ENCODE peak calls at places on chromosomes 16 and 17, in seven cellular contexts. One of them, this sample, is unnamed.

GRCh38 chr17:46942441-46943217 is 19.7 kb downstream of the GOSR2 start:
- DNase-seq in H1: peak; percentile 91
- DNase-seq in trophoblast cell: peak; percentile 83
- DNase-seq in mesenchymal stem cell: peak; percentile 83
- DNase-seq in H9: peak; percentile 86
- DNase-seq in neuronal stem cell: peak; percentile 63
- DNase-seq in mesendoderm: peak; percentile 81
- DNase-seq in this sample: peak; percentile 75

GRCh38 chr16:56301391-56301850 is 110.1 kb downstream of the GNAO1 start:
- DNase-seq in H1: no peak
- DNase-seq in trophoblast cell: no peak
- DNase-seq in mesenchymal stem cell: peak; percentile 16
- DNase-seq in H9: no peak
- DNase-seq in neuronal stem cell: no peak
- DNase-seq in mesendoderm: no peak
- DNase-seq in this sample: peak; percentile 46

GRCh38 chr17:48074322-48075054 is 26.3 kb downstream of the NFE2L1 start:
- DNase-seq in H1: peak; percentile 83
- DNase-seq in trophoblast cell: peak; percentile 91
- DNase-seq in mesenchymal stem cell: peak; percentile 82
- DNase-seq in H9: peak; percentile 70
- DNase-seq in neuronal stem cell: peak; percentile 61
- DNase-seq in mesendoderm: peak; percentile 75
- DNase-seq in this sample: peak; percentile 82

GRCh38 chr17:48724241-48725004 is 1.4 kb downstream of the PRAC2 start:
- DNase-seq in H1: peak; percentile 88
- DNase-seq in trophoblast cell: peak; percentile 77
- DNase-seq in mesenchymal stem cell: peak; percentile 83
- DNase-seq in H9: peak; percentile 85
- DNase-seq in neuronal stem cell: peak; percentile 79
- DNase-seq in mesendoderm: peak; percentile 75
- DNase-seq in this sample: peak; percentile 67

GRCh38 chr17:55577011-55577586 is 65.8 kb upstream of the SMIM36 start:
- DNase-seq in H1: no peak
- DNase-seq in trophoblast cell: peak; percentile 49
- DNase-seq in mesenchymal stem cell: peak; percentile 53
- DNase-seq in H9: no peak
- DNase-seq in neuronal stem cell: no peak
- DNase-seq in mesendoderm: no peak
- DNase-seq in this sample: peak; percentile 84

GRCh38 chr17:61453563-61453962 is 1.3 kb downstream of the TBX4 start:
- DNase-seq in H1: no peak
- DNase-seq in trophoblast cell: no peak
- DNase-seq in mesenchymal stem cell: peak; percentile 30
- DNase-seq in H9: no peak
- DNase-seq in neuronal stem cell: no peak
- DNase-seq in mesendoderm: no peak
- DNase-seq in this sample: no peak

GRCh38 chr17:76840443-76840767 is 27.8 kb upstream of the MGAT5B start:
- DNase-seq in H1: peak; percentile 59
- DNase-seq in trophoblast cell: no peak
- DNase-seq in mesenchymal stem cell: no peak
- DNase-seq in H9: peak; percentile 57
- DNase-seq in neuronal stem cell: peak; percentile 21
- DNase-seq in mesendoderm: no peak
- DNase-seq in this sample: no peak

GRCh38 chr17:35537569-35538209 is at the start of gene SLFN12L:
- DNase-seq in H1: no peak
- DNase-seq in trophoblast cell: no peak
- DNase-seq in mesenchymal stem cell: peak; percentile 3
- DNase-seq in H9: no peak
- DNase-seq in neuronal stem cell: no peak
- DNase-seq in mesendoderm: no peak
- DNase-seq in this sample: no peak

GRCh38 chr16:68636064-68636551 is 9.0 kb upstream of the CDH3 start:
- DNase-seq in H1: no peak
- DNase-seq in trophoblast cell: no peak
- DNase-seq in mesenchymal stem cell: no peak
- DNase-seq in H9: no peak
- DNase-seq in neuronal stem cell: no peak
- DNase-seq in mesendoderm: peak; percentile 20
- DNase-seq in this sample: no peak

GRCh38 chr17:14427914-14428639 is 127.2 kb downstream of the HS3ST3B1 start:
- DNase-seq in H1: no peak
- DNase-seq in trophoblast cell: no peak
- DNase-seq in mesenchymal stem cell: no peak
- DNase-seq in H9: no peak
- DNase-seq in neuronal stem cell: no peak
- DNase-seq in mesendoderm: no peak
- DNase-seq in this sample: no peak

GRCh38 chr16:79286646-79287423 is 313.7 kb downstream of the MAF start:
- DNase-seq in H1: no peak
- DNase-seq in trophoblast cell: no peak
- DNase-seq in mesenchymal stem cell: no peak
- DNase-seq in H9: peak; percentile 43
- DNase-seq in neuronal stem cell: no peak
- DNase-seq in mesendoderm: no peak
- DNase-seq in this sample: no peak

GRCh38 chr17:57838453-57838852 is 11.4 kb downstream of the MRPS23 start:
- DNase-seq in H1: no peak
- DNase-seq in trophoblast cell: peak; percentile 22
- DNase-seq in mesenchymal stem cell: no peak
- DNase-seq in H9: no peak
- DNase-seq in neuronal stem cell: no peak
- DNase-seq in mesendoderm: no peak
- DNase-seq in this sample: no peak

GRCh38 chr16:1534021-1535020 is 855 bp downstream of the TMEM204 start:
- DNase-seq in H1: no peak
- DNase-seq in trophoblast cell: no peak
- DNase-seq in mesenchymal stem cell: no peak
- DNase-seq in H9: no peak
- DNase-seq in neuronal stem cell: no peak
- DNase-seq in mesendoderm: no peak
- DNase-seq in this sample: peak; percentile 11

GRCh38 chr16:278863-279366 is 1.5 kb upstream of the ARHGDIG start:
- DNase-seq in H1: no peak
- DNase-seq in trophoblast cell: no peak
- DNase-seq in mesenchymal stem cell: peak; percentile 37
- DNase-seq in H9: no peak
- DNase-seq in neuronal stem cell: no peak
- DNase-seq in mesendoderm: peak; percentile 72
- DNase-seq in this sample: peak; percentile 17

GRCh38 chr16:17466876-17467275 is 3.9 kb downstream of the XYLT1 start:
- DNase-seq in H1: no peak
- DNase-seq in trophoblast cell: no peak
- DNase-seq in mesenchymal stem cell: no peak
- DNase-seq in H9: no peak
- DNase-seq in neuronal stem cell: no peak
- DNase-seq in mesendoderm: peak; percentile 57
- DNase-seq in this sample: no peak

GRCh38 chr17:61371606-61372005 is 28.0 kb upstream of the TBX2 start:
- DNase-seq in H1: no peak
- DNase-seq in trophoblast cell: peak; percentile 41
- DNase-seq in mesenchymal stem cell: no peak
- DNase-seq in H9: no peak
- DNase-seq in neuronal stem cell: no peak
- DNase-seq in mesendoderm: no peak
- DNase-seq in this sample: no peak

GRCh38 chr16:264440-264951 is 11.2 kb downstream of the RGS11 start:
- DNase-seq in H1: no peak
- DNase-seq in trophoblast cell: no peak
- DNase-seq in mesenchymal stem cell: no peak
- DNase-seq in H9: no peak
- DNase-seq in neuronal stem cell: no peak
- DNase-seq in mesendoderm: no peak
- DNase-seq in this sample: no peak

GRCh38 chr16:48236286-48236685 is 7.8 kb upstream of the LONP2 start:
- DNase-seq in H1: no peak
- DNase-seq in trophoblast cell: no peak
- DNase-seq in mesenchymal stem cell: no peak
- DNase-seq in H9: no peak
- DNase-seq in neuronal stem cell: no peak
- DNase-seq in mesendoderm: no peak
- DNase-seq in this sample: no peak

GRCh38 chr16:1097800-1098199 is 1.8 kb upstream of the C1QTNF8 start:
- DNase-seq in H1: no peak
- DNase-seq in trophoblast cell: no peak
- DNase-seq in mesenchymal stem cell: no peak
- DNase-seq in H9: no peak
- DNase-seq in neuronal stem cell: no peak
- DNase-seq in mesendoderm: no peak
- DNase-seq in this sample: no peak

GRCh38 chr16:180921-181667 is 835 bp downstream of the HBQ1 start:
- DNase-seq in H1: peak; percentile 99
- DNase-seq in trophoblast cell: peak; percentile 79
- DNase-seq in mesenchymal stem cell: peak; percentile 51
- DNase-seq in H9: peak; percentile 91
- DNase-seq in neuronal stem cell: peak; percentile 80
- DNase-seq in mesendoderm: peak; percentile 89
- DNase-seq in this sample: peak; percentile 58

GRCh38 chr16:55835578-55835977 is 2.7 kb upstream of the CES1 start:
- DNase-seq in H1: no peak
- DNase-seq in trophoblast cell: no peak
- DNase-seq in mesenchymal stem cell: no peak
- DNase-seq in H9: no peak
- DNase-seq in neuronal stem cell: no peak
- DNase-seq in mesendoderm: no peak
- DNase-seq in this sample: no peak

GRCh38 chr17:48463531-48463930 is 33.5 kb upstream of the SKAP1 start:
- DNase-seq in H1: no peak
- DNase-seq in trophoblast cell: no peak
- DNase-seq in mesenchymal stem cell: no peak
- DNase-seq in H9: no peak
- DNase-seq in neuronal stem cell: no peak
- DNase-seq in mesendoderm: no peak
- DNase-seq in this sample: no peak

GRCh38 chr16:11308493-11309283 is 27.6 kb upstream of the PRM1 start:
- DNase-seq in H1: no peak
- DNase-seq in trophoblast cell: no peak
- DNase-seq in mesenchymal stem cell: no peak
- DNase-seq in H9: peak; percentile 60
- DNase-seq in neuronal stem cell: no peak
- DNase-seq in mesendoderm: no peak
- DNase-seq in this sample: no peak

GRCh38 chr16:30948087-30948955 is 547 bp upstream of the ORAI3 start:
- DNase-seq in H1: peak; percentile 98
- DNase-seq in trophoblast cell: peak; percentile 85
- DNase-seq in mesenchymal stem cell: peak; percentile 100
- DNase-seq in H9: peak; percentile 100
- DNase-seq in neuronal stem cell: peak; percentile 100
- DNase-seq in mesendoderm: peak; percentile 100
- DNase-seq in this sample: peak; percentile 96

GRCh38 chr16:76446251-76446650 is 169.1 kb downstream of the CNTNAP4 start:
- DNase-seq in H1: no peak
- DNase-seq in trophoblast cell: no peak
- DNase-seq in mesenchymal stem cell: no peak
- DNase-seq in H9: no peak
- DNase-seq in neuronal stem cell: no peak
- DNase-seq in mesendoderm: no peak
- DNase-seq in this sample: no peak
- H3K79me1 ChIP-seq in H1: no peaks in the 10 kb centered on the region
- H3K79me1 ChIP-seq in trophoblast cell: no peaks in the 10 kb centered on the region
- H3K79me1 ChIP-seq in mesenchymal stem cell: no peaks in the 10 kb centered on the region
- H3K79me1 ChIP-seq in H9: no peaks in the 10 kb centered on the region
- H3K79me1 ChIP-seq in neuronal stem cell: no peaks in the 10 kb centered on the region
- H3K79me1 ChIP-seq in mesendoderm: no peaks in the 10 kb centered on the region
- H3K79me1 ChIP-seq in this sample: no peaks in the 10 kb centered on the region

DNA sequence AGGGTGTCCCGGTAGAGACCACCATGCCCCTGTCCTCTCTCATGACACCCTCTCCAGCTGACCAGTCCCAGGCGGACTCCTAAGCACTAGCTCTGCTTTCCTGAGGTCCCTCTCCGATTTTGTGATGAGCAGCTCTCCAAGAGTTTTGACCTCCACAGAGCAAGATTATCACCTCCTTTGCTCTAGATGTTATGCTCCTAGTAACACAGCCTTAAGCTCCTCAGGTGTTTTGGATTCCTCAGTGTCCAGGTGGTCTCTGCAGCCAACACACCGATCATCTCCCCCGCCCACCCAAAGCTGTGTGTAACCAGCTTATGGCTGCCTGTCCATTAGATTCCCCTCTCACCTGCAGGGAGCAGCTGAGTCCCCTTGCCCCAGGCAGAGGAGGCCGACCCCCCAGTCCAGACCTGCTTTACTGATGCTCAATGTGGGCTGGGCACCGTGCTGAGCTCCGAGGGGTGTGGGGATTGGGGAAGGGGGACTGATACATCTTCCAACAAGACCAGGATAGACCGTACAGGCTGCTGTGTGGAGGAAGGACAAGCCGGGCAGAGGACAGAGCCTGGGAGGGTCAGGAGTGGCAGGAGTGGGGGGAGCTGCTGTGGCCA is 2.3 kb downstream of the TRPV3 start:
- DNase-seq in H1: no peak
- DNase-seq in trophoblast cell: no peak
- DNase-seq in mesenchymal stem cell: no peak
- DNase-seq in H9: peak; percentile 26
- DNase-seq in neuronal stem cell: no peak
- DNase-seq in mesendoderm: no peak
- DNase-seq in this sample: no peak
- H3K79me1 ChIP-seq in H1: no peaks in the 10 kb centered on the region
- H3K79me1 ChIP-seq in trophoblast cell: no peaks in the 10 kb centered on the region
- H3K79me1 ChIP-seq in mesenchymal stem cell: no peaks in the 10 kb centered on the region
- H3K79me1 ChIP-seq in H9: no peaks in the 10 kb centered on the region
- H3K79me1 ChIP-seq in neuronal stem cell: no peaks in the 10 kb centered on the region
- H3K79me1 ChIP-seq in mesendoderm: no peaks in the 10 kb centered on the region
- H3K79me1 ChIP-seq in this sample: no peaks in the 10 kb centered on the region

DNA sequence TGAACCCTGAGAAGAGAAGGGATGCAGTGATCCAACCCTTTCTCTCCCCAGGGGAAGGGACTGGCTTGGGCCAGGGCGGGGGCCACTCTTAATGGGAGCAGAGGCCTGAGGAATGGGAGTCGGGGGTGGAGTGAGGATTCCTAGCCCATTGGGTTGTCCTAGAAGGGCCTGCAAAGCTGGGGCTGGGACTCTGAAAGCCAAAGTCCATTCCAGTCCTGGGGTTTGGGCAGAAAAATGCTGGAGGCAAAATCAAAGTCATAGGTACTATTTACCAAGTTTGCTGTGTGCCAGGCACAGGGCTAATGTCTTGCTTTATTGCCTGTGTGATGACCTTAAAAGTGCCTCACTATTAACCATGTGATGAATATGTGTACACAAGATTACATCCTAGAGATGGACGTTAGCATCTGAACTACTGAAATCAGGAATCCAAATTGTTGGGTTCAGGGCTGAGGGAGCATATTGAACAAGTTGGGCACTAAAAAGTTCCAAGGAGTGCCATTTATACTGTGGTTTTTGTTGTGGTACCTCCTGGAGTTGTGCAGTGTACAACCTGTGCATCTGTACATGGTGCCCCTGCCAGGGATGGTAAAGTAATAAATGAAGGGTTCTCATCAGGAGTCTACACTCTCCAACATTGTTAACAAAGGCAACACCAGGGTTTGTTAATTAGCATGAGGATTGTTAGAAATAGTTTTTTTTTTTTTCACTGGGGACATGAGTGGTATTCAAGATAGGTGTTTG is 84.4 kb upstream of the NKD1 start:
- DNase-seq in H1: peak; percentile 48
- DNase-seq in trophoblast cell: no peak
- DNase-seq in mesenchymal stem cell: no peak
- DNase-seq in H9: no peak
- DNase-seq in neuronal stem cell: no peak
- DNase-seq in mesendoderm: no peak
- DNase-seq in this sample: no peak
- H3K79me1 ChIP-seq in H1: no peaks in the 10 kb centered on the region
- H3K79me1 ChIP-seq in trophoblast cell: peaks cover 5% of the 10 kb centered on the region
- H3K79me1 ChIP-seq in mesenchymal stem cell: no peaks in the 10 kb centered on the region
- H3K79me1 ChIP-seq in H9: no peaks in the 10 kb centered on the region
- H3K79me1 ChIP-seq in neuronal stem cell: no peaks in the 10 kb centered on the region
- H3K79me1 ChIP-seq in mesendoderm: no peaks in the 10 kb centered on the region
- H3K79me1 ChIP-seq in this sample: no peaks in the 10 kb centered on the region

GRCh38 chr17:71057938-71058337 is 888.6 kb downstream of the KCNJ2 start:
- DNase-seq in H1: no peak
- DNase-seq in trophoblast cell: no peak
- DNase-seq in mesenchymal stem cell: no peak
- DNase-seq in H9: no peak
- DNase-seq in neuronal stem cell: no peak
- DNase-seq in mesendoderm: no peak
- DNase-seq in this sample: no peak
- H3K79me1 ChIP-seq in H1: no peaks in the 10 kb centered on the region
- H3K79me1 ChIP-seq in trophoblast cell: no peaks in the 10 kb centered on the region
- H3K79me1 ChIP-seq in mesenchymal stem cell: no peaks in the 10 kb centered on the region
- H3K79me1 ChIP-seq in H9: no peaks in the 10 kb centered on the region
- H3K79me1 ChIP-seq in neuronal stem cell: no peaks in the 10 kb centered on the region
- H3K79me1 ChIP-seq in mesendoderm: no peaks in the 10 kb centered on the region
- H3K79me1 ChIP-seq in this sample: no peaks in the 10 kb centered on the region